ENCODE peak calls at places on chromosomes 4 and X, in eight cellular contexts. M, C, D, L, E, O, B and N are unnamed samples.

GRCh38 chr4:139617702-139618490 is 47.7 kb upstream of the MGST2 start:
- DNase-seq in C (no peak), E (no peak), L (no peak), B (no peak), O (no peak), M (peak; percentile 33), D (no peak), N (peak; percentile 36)

GRCh38 chrX:72080150-72080549 is 51.6 kb downstream of the RTL5 start:
- DNase-seq in E (no peak), D (no peak), M (no peak), C (no peak), L (no peak), O (no peak), B (no peak), N (no peak)

GRCh38 chr4:101977096-101977495 is 186.6 kb downstream of the BANK1 start:
- DNase-seq in D (peak; percentile 55), E (peak; percentile 70), O (no peak), L (no peak), C (no peak), B (no peak), M (peak; percentile 99), N (peak; percentile 24)

GRCh38 chrX:24298191-24298590 is 15.7 kb downstream of the SUPT20HL2 start:
- DNase-seq in D (peak; percentile 7), B (no peak), M (no peak), O (no peak), L (no peak), E (no peak), C (no peak), N (peak; percentile 28)

GRCh38 chrX:104806346-104806745 is 240.3 kb downstream of the IL1RAPL2 start:
- DNase-seq in M (no peak), O (no peak), D (no peak), C (no peak), E (no peak), L (no peak), B (no peak), N (peak; percentile 45)

GRCh38 chrX:154013614-154014360 is 5.9 kb downstream of the IRAK1 start:
- DNase-seq in C (no peak), D (peak; percentile 38), B (peak; percentile 36), E (no peak), M (peak; percentile 43), O (peak; percentile 51), L (peak; percentile 76), N (peak; percentile 38)

GRCh38 chr4:783133-783541 is 42.8 kb downstream of the CPLX1 start:
- DNase-seq in L (no peak), E (no peak), D (no peak), O (no peak), M (no peak), C (no peak), B (no peak), N (no peak)

GRCh38 chr4:15893967-15894366 is 44.6 kb downstream of the FGFBP1 start:
- DNase-seq in B (no peak), O (no peak), L (no peak), C (no peak), E (peak; percentile 85), D (peak; percentile 53), M (peak; percentile 91), N (peak; percentile 85)

GRCh38 chr4:141768954-141769353 is 132.6 kb downstream of the IL15 start:
- DNase-seq in D (no peak), L (no peak), O (no peak), E (peak; percentile 35), B (no peak), C (no peak), M (peak; percentile 74), N (no peak)

GRCh38 chr4:54661156-54661555 is 3.4 kb downstream of the KIT start:
- DNase-seq in D (no peak), O (no peak), M (no peak), E (peak; percentile 27), L (no peak), C (no peak), B (no peak), N (no peak)